ENCODE peak calls at places on chromosomes 11 and 22, in ten cellular contexts. N is left ventricle myocardium inferior; A is iPS DF 6.9; G is Right ventricle myocardium superior; S is hypothalamus; K is CD8-positive, alpha-beta T cell; H is RWPE2; U is activated naive CD8-positive, alpha-beta T cell treated with anti-CD3 and anti-CD28 coated beads, Interleukin-2, amount 50 U/mL, for 16 hours; I is germinal center; F is sciatic nerve. Z is an unnamed sample.

GRCh38 chr11:44726278-44727113 is at the start of gene TSPAN18:
- DNase-seq in N (peak), A (no peak), G (peak), S (no peak), K (peak), H (no peak), U (no peak), I (peak), F (peak), Z (peak)

GRCh38 chr22:24427500-24428164 is at the start of gene ADORA2A:
- DNase-seq in N (no peak), A (no peak), G (peak), S (no peak), K (peak), H (no peak), U (peak), I (peak), F (no peak), Z (peak)

GRCh38 chr11:79543101-79543500 is 102.3 kb upstream of the TENM4 start:
- DNase-seq in N (no peak), A (no peak), G (no peak), S (no peak), K (no peak), H (no peak), U (no peak), I (no peak), F (no peak), Z (no peak)

GRCh38 chr22:37303821-37304274 is 21.5 kb downstream of the CYTH4 start:
- DNase-seq in N (no peak), A (no peak), G (no peak), S (peak), K (peak), H (no peak), U (peak), I (no peak), F (no peak), Z (no peak)

GRCh38 chr22:22941831-22942510 is 54.4 kb downstream of the IGLL5 start:
- DNase-seq in N (no peak), A (no peak), G (no peak), S (no peak), K (peak), H (no peak), U (no peak), I (no peak), F (peak), Z (no peak)

GRCh38 chr11:69500285-69501120 is 19.0 kb downstream of the LINC01488 start:
- DNase-seq in N (no peak), A (no peak), G (no peak), S (no peak), K (no peak), H (peak), U (no peak), I (no peak), F (peak), Z (no peak)

GRCh38 chr11:44446996-44447771 is 118.3 kb upstream of the CD82 start:
- DNase-seq in N (no peak), A (no peak), G (no peak), S (no peak), K (no peak), H (no peak), U (no peak), I (no peak), F (no peak), Z (no peak)

GRCh38 chr11:7688238-7688826 is 15.0 kb upstream of the CYB5R2 start:
- DNase-seq in N (no peak), A (no peak), G (no peak), S (no peak), K (no peak), H (no peak), U (no peak), I (peak), F (no peak), Z (no peak)

GRCh38 chr11:36376888-36377758 is 81.0 kb downstream of the PRR5L start:
- DNase-seq in N (peak), A (no peak), G (peak), S (no peak), K (peak), H (no peak), U (no peak), I (peak), F (peak), Z (peak)

GRCh38 chr11:110182886-110183285 is 89.7 kb downstream of the ZC3H12C start:
- DNase-seq in N (no peak), A (no peak), G (no peak), S (no peak), K (no peak), H (no peak), U (no peak), I (no peak), F (no peak), Z (no peak)

GRCh38 chr11:62883677-62884076 is 3.0 kb downstream of the SLC3A2 start:
- DNase-seq in N (no peak), A (no peak), G (no peak), S (no peak), K (no peak), H (no peak), U (no peak), I (no peak), F (no peak), Z (no peak)

GRCh38 chr22:35032571-35032970 is 33.4 kb upstream of the ISX start:
- DNase-seq in N (no peak), A (no peak), G (no peak), S (no peak), K (no peak), H (no peak), U (no peak), I (no peak), F (no peak), Z (no peak)

GRCh38 chr11:122933434-122933833 is 48.2 kb downstream of the BSX start:
- DNase-seq in N (no peak), A (no peak), G (no peak), S (no peak), K (no peak), H (no peak), U (no peak), I (no peak), F (no peak), Z (no peak)

GRCh38 chr11:122246885-122247284 is 130.9 kb upstream of the BLID start:
- DNase-seq in N (no peak), A (no peak), G (no peak), S (no peak), K (no peak), H (no peak), U (no peak), I (no peak), F (no peak), Z (no peak)

GRCh38 chr11:33564856-33565453 is 135.7 kb downstream of the C11orf91 start:
- DNase-seq in N (no peak), A (no peak), G (no peak), S (no peak), K (no peak), H (no peak), U (no peak), I (no peak), F (no peak), Z (no peak)

GRCh38 chr11:121714356-121714755 is 261.6 kb upstream of the SORL1-AS1 start:
- DNase-seq in N (no peak), A (no peak), G (no peak), S (no peak), K (no peak), H (no peak), U (no peak), I (no peak), F (no peak), Z (no peak)

GRCh38 chr11:8732748-8733241 is 50.2 kb downstream of the RPL27A start:
- DNase-seq in N (peak), A (no peak), G (peak), S (peak), K (no peak), H (no peak), U (no peak), I (no peak), F (no peak), Z (no peak)

GRCh38 chr22:47027766-47028165 is 265.3 kb downstream of the TBC1D22A start:
- DNase-seq in N (no peak), A (no peak), G (peak), S (no peak), K (no peak), H (peak), U (no peak), I (no peak), F (peak), Z (no peak)

GRCh38 chr22:23256986-23257888 is 76.9 kb downstream of the BCR start:
- DNase-seq in N (peak), A (no peak), G (peak), S (no peak), K (no peak), H (no peak), U (no peak), I (no peak), F (peak), Z (no peak)

GRCh38 chr11:43269229-43269928 is 42.4 kb upstream of the API5 start:
- DNase-seq in N (peak), A (no peak), G (peak), S (no peak), K (no peak), H (no peak), U (no peak), I (no peak), F (no peak), Z (no peak)

GRCh38 chr11:64799256-64799924 is 3.6 kb downstream of the MAP4K2 start:
- DNase-seq in N (no peak), A (no peak), G (no peak), S (no peak), K (no peak), H (no peak), U (no peak), I (peak), F (no peak), Z (no peak)

GRCh38 chr11:3156661-3157311 is 8.3 kb downstream of the OSBPL5 start:
- DNase-seq in N (peak), A (no peak), G (peak), S (no peak), K (no peak), H (no peak), U (no peak), I (no peak), F (no peak), Z (no peak)

GRCh38 chr11:115222218-115222862 is 281.9 kb downstream of the CADM1 start:
- DNase-seq in N (no peak), A (no peak), G (no peak), S (no peak), K (no peak), H (no peak), U (no peak), I (peak), F (no peak), Z (peak)

GRCh38 chr22:42716649-42717127 is 4.0 kb downstream of the A4GALT start:
- DNase-seq in N (no peak), A (no peak), G (no peak), S (no peak), K (no peak), H (no peak), U (no peak), I (peak), F (no peak), Z (no peak)

GRCh38 chr11:12245091-12245490 is 132.3 kb upstream of the PARVA start:
- DNase-seq in N (no peak), A (no peak), G (peak), S (no peak), K (no peak), H (no peak), U (no peak), I (no peak), F (no peak), Z (no peak)

GRCh38 chr22:46000081-46001027 is 23.4 kb upstream of the WNT7B start:
- DNase-seq in N (peak), A (no peak), G (peak), S (no peak), K (no peak), H (peak), U (no peak), I (no peak), F (no peak), Z (no peak)

GRCh38 chr11:132186699-132187098 is 816.3 kb downstream of the NTM start:
- DNase-seq in N (no peak), A (peak), G (no peak), S (no peak), K (no peak), H (no peak), U (no peak), I (no peak), F (no peak), Z (no peak)

Z was measured in GM13977.